ENCODE peak calls at places on chromosomes 2 and 18, in five cellular contexts. E is breast epithelium, R is HCT116, J is sigmoid colon, A is HepG2. H is an unnamed sample.

GRCh38 chr2:113052767-113053166 is at the start of gene IL36B:
- DNase-seq in E (no peak), R (no peak), J (no peak), A (no peak), H (no peak)

GRCh38 chr2:222813177-222813843 is 47.5 kb upstream of the ACSL3 start:
- DNase-seq in E (no peak), R (no peak), J (no peak), A (no peak), H (no peak)

GRCh38 chr2:25822190-25823117 is 55.8 kb downstream of the ASXL2 start:
- DNase-seq in E (peak), R (no peak), J (peak), A (no peak), H (peak)

GRCh38 chr2:6639870-6640639 is 225.7 kb downstream of the CMPK2 start:
- DNase-seq in E (no peak), R (no peak), J (no peak), A (no peak), H (no peak)

GRCh38 chr2:39865751-39866150 is 86.7 kb upstream of the THUMPD2 start:
- DNase-seq in E (no peak), R (no peak), J (no peak), A (no peak), H (no peak)

GRCh38 chr2:127106457-127106997 is 427 bp downstream of the BIN1 start:
- DNase-seq in E (no peak), R (no peak), J (peak), A (no peak), H (peak)

GRCh38 chr2:206616141-206616540 is 26.1 kb upstream of the FAM237A start:
- DNase-seq in E (no peak), R (no peak), J (no peak), A (no peak), H (no peak)

GRCh38 chr18:48208432-48208948 is 200.7 kb downstream of the ZBTB7C start:
- DNase-seq in E (no peak), R (no peak), J (no peak), A (no peak), H (no peak)

GRCh38 chr2:27961997-27962396 is 71.5 kb downstream of the BABAM2 start:
- DNase-seq in E (no peak), R (no peak), J (no peak), A (no peak), H (no peak)

GRCh38 chr2:39787950-39788349 is 8.9 kb upstream of the THUMPD2 start:
- DNase-seq in E (no peak), R (no peak), J (no peak), A (no peak), H (no peak)

GRCh38 chr18:24488824-24489493 is 28.5 kb downstream of the HRH4 start:
- DNase-seq in E (no peak), R (peak), J (no peak), A (peak), H (no peak)

GRCh38 chr2:217837530-217837929 is 165.3 kb downstream of the TNS1 start:
- DNase-seq in E (no peak), R (no peak), J (no peak), A (no peak), H (no peak)

GRCh38 chr2:8475349-8476045 is 206.4 kb upstream of the ID2 start:
- DNase-seq in E (no peak), R (no peak), J (peak), A (no peak), H (no peak)

GRCh38 chr2:192146069-192147006 is 48.4 kb downstream of the TMEFF2 start:
- DNase-seq in E (no peak), R (no peak), J (no peak), A (no peak), H (no peak)

GRCh38 chr2:114040816-114041215 is 150.9 kb downstream of the ACTR3 start:
- DNase-seq in E (no peak), R (no peak), J (no peak), A (no peak), H (no peak)

GRCh38 chr2:232927041-232927792 is 57.2 kb downstream of the SNORC start:
- DNase-seq in E (no peak), R (no peak), J (no peak), A (no peak), H (no peak)

GRCh38 chr2:105363192-105363591 is 25.9 kb downstream of the C2orf49 start:
- DNase-seq in E (no peak), R (no peak), J (no peak), A (no peak), H (no peak)

GRCh38 chr2:238098854-238099708 is 1.1 kb upstream of the ESPNL start:
- DNase-seq in E (no peak), R (no peak), J (no peak), A (no peak), H (no peak)

DNA sequence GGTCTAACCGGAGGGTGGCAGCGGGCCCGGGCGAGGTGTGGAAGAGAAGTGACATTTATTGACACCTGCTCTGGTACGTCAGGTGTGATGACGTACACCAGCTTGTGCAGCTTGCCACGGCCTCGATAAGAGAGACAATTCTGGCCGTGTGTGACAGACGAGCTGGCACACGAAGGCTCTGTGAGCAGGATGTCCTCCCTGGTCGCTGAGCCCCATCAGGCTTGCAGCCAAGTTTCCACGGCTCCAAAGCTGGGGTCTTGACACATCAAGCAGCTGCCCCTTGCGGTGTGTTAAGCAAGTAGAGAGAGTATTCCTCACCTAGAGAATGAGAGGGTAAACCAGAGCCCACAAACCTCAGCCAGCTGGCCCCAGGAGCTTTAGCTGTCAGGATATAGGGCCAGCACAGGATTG is 30.6 kb downstream of the TOGARAM2 start:
- DNase-seq in E (peak), R (no peak), J (no peak), A (no peak), H (peak)
- H3K27ac ChIP-seq in E (no peak), R (no peak), J (peak), A (no peak), H (peak)

GRCh38 chr2:37886745-37887144 is 38.3 kb upstream of the RMDN2 start:
- DNase-seq in E (no peak), R (no peak), J (no peak), A (no peak), H (no peak)

GRCh38 chr2:37891846-37892435 is 33.1 kb upstream of the RMDN2 start:
- DNase-seq in E (no peak), R (no peak), J (no peak), A (no peak), H (no peak)

GRCh38 chr2:37885329-37885993 is 39.6 kb upstream of the RMDN2 start:
- DNase-seq in E (no peak), R (no peak), J (no peak), A (no peak), H (no peak)

GRCh38 chr2:37890893-37891495 is 34.1 kb upstream of the RMDN2 start:
- DNase-seq in E (peak), R (peak), J (peak), A (peak), H (peak)

GRCh38 chr2:37887286-37887685 is 37.8 kb upstream of the RMDN2 start:
- DNase-seq in E (no peak), R (no peak), J (no peak), A (no peak), H (no peak)
- TF ChIP-seq POLR2AphosphoS5 in E (no peak), R (no peak), J (no peak), A (no peak), H (no peak)

DNA sequence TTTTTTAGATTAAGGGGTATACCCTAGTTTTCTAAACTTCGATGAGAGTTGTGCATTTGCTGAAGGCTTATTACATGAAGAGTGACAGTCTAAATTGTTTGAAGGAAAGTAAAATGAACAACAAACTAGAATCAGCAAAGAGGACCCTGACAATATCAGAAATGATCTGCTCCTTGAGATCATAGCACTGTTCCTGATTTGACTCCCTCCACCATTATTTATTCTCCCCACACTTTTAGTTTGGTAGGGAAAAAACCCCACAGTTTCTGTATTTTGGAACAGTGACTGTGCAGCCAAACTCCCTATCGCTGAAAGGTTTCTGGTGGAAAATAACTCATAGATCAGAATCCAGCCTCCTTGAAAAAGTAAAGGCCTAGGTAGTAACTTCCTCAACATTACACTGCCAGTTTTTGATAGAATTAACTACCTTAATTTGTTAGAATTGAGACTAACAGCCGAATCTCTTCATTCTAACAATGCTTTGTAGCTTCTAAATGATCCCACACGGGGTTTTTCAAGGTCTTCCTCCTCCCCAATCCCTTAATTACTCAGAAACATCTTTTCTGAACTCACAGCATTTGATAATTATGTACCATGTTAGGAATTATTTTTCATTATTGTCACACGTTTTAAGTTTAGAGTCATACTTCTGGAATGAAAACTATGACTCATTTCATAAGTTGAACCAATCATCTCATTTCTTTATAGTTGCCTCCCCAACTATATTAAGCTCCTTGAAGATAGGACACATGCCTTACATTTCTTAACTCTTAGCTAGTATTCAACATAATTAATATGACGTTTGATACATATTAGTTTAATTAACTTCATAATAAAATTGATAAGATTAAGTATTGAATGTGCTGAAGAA is 2.9 kb downstream of the MYL12A start:
- DNase-seq in E (no peak), R (no peak), J (no peak), A (no peak), H (no peak)
- H3K27ac ChIP-seq in E (peak), R (peak), J (peak), A (no peak), H (no peak)

DNA sequence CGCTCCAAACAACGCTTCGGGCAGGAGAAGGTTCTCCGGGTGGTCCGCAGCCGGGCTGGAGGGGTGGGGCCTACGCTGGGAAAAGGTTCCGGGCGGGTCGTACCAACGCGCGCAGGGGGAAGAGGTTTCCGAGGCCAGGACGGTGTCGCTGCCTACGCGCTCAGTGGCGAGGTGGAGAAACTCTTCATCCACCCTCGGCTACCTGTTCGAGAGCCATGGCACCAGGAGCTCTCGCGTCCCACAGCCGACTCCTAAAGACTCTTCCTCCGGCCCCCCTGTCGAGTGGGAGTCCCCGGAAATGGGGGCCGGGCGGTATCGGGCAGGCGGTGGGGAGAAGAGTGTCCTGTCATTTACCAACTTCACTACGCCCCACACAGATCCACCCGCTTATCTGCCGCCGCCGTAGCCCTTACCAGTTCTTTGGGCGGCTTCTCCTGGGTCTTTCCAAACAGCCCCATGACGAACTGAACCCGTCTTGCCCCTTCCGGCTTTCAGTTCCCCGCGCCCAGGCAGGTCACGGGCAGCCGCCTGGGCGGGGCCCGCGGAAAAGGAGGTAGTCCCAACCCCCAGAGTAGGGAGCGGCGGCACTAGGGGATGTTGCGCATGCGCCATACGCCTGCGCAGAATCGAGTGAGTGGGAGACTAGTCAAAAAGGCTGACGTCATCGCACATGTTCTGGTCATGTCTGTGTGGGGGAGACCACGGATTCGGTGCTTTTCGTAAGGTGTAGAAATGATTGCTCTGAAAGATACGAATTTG is at the start of gene CHMP3:
- DNase-seq in E (peak), R (peak), J (peak), A (peak), H (peak)
- TF ChIP-seq POLR2AphosphoS5 in E (peak), R (peak), J (peak), A (peak), H (peak)

DNA sequence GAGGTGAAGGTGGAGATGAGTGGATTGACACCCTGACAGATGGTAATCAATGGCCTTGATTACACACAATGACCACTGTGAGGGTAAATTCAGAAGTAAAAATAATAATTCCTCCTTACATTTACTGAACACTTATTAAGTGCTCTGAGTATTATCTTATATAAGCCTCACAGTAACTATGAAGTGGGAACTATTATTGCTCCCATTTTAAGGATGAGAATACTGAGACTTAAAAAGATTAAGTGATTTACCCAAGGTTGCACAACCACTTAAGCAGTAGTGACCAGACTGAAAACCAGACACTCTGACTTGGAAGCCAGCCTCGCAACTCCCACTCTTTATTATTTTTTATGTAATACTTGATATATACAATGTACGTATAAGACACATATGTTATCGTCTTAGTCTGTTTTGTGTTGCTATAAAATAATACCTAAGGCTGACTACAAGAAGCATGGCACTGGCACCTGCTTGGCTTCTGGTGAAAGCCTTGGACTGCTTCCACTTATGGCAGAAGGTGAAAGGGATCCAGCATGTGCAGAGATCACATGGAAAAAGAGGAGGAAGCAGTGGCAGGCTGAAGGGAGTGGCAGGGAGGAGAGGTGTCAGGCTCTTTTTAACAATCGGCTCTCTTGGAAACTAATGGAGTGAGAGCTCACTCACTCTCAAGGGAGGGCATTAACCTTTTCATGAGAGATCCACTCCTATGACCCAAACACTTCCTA is 41.5 kb upstream of the C1D start:
- DNase-seq in E (no peak), R (no peak), J (no peak), A (no peak), H (no peak)
- H3K27ac ChIP-seq in E (no peak), R (no peak), J (no peak), A (no peak), H (no peak)

GRCh38 chr2:145751634-145752033 is 1231.7 kb upstream of the ZEB2 start:
- DNase-seq in E (no peak), R (no peak), J (no peak), A (no peak), H (no peak)
- TF ChIP-seq POLR2AphosphoS5 in E (no peak), R (no peak), J (no peak), A (no peak), H (no peak)

GRCh38 chr2:188668017-188668663 is 306.0 kb upstream of the COL3A1 start:
- DNase-seq in E (no peak), R (peak), J (peak), A (no peak), H (no peak)

GRCh38 chr2:188665727-188666304 is 308.4 kb upstream of the COL3A1 start:
- DNase-seq in E (no peak), R (no peak), J (no peak), A (no peak), H (no peak)

GRCh38 chr2:188666503-188666902 is 307.7 kb upstream of the COL3A1 start:
- DNase-seq in E (no peak), R (no peak), J (no peak), A (no peak), H (no peak)

GRCh38 chr2:188665196-188665595 is 309.0 kb upstream of the COL3A1 start:
- DNase-seq in E (no peak), R (no peak), J (no peak), A (no peak), H (no peak)

GRCh38 chr2:188664391-188664790 is 309.8 kb upstream of the COL3A1 start:
- DNase-seq in E (no peak), R (no peak), J (peak), A (no peak), H (no peak)
- H3K27ac ChIP-seq in E (peak), R (no peak), J (no peak), A (no peak), H (no peak)

DNA sequence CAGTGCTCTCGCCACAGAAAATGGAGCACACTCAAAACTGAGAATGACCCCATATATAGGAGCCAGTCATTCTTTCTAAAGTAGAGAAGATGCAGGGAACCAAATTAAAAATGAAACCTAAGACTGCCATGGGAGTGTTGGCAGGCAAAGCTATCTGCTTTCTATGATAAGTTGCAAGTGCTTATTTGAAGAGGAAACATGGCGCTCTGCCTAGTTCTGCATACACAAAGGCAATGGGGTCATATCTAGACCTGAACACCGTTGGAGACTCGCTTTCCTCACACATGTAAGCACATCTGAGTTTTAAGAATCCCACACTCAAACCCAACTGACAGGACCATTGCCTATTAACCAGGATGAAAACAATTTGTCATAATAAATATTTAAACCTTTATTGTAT is 292.5 kb downstream of the ALK start:
- DNase-seq in E (no peak), R (no peak), J (no peak), A (no peak), H (no peak)
- TF ChIP-seq POLR2AphosphoS5 in E (no peak), R (no peak), J (no peak), A (no peak), H (no peak)

GRCh38 chr2:215484570-215484969 is 48.7 kb upstream of the FN1 start:
- DNase-seq in E (no peak), R (no peak), J (no peak), A (no peak), H (no peak)

GRCh38 chr2:215483431-215483830 is 47.6 kb upstream of the FN1 start:
- DNase-seq in E (no peak), R (no peak), J (no peak), A (no peak), H (no peak)

GRCh38 chr2:215489288-215489848 is 53.5 kb upstream of the FN1 start:
- DNase-seq in E (no peak), R (no peak), J (no peak), A (no peak), H (no peak)

GRCh38 chr2:215485032-215485431 is 49.2 kb upstream of the FN1 start:
- DNase-seq in E (no peak), R (no peak), J (no peak), A (no peak), H (no peak)

GRCh38 chr2:215486973-215487372 is 51.1 kb upstream of the FN1 start:
- DNase-seq in E (no peak), R (no peak), J (no peak), A (no peak), H (no peak)
- H3K27ac ChIP-seq in E (no peak), R (no peak), J (no peak), A (no peak), H (no peak)